ENCODE peak calls at places on chromosomes 11 and 22, in six cellular contexts. One of them, this sample, is unnamed.

GRCh38 chr22:25573822-25574221 is 9.3 kb downstream of the GRK3 start:
- DNase-seq in AG09319: no peak
- DNase-seq in mucosa of gallbladder: no peak
- DNase-seq in cardiac muscle cell: no peak
- DNase-seq in activated CD4-positive, alpha-beta memory T cell treated with anti-CD3 and anti-CD28 coated beads, Interleukin-2, amount 10 ng/mL, durations not matched to agents 7 days and 5 days: no peak
- DNase-seq in skeletal muscle cell: no peak
- DNase-seq in this sample: no peak

GRCh38 chr22:39275814-39276443 is 31.1 kb upstream of the PDGFB start:
- DNase-seq in AG09319: no peak
- DNase-seq in mucosa of gallbladder: no peak
- DNase-seq in cardiac muscle cell: no peak
- DNase-seq in activated CD4-positive, alpha-beta memory T cell treated with anti-CD3 and anti-CD28 coated beads, Interleukin-2, amount 10 ng/mL, durations not matched to agents 7 days and 5 days: no peak
- DNase-seq in skeletal muscle cell: no peak
- DNase-seq in this sample: no peak

GRCh38 chr11:57310630-57311086 is 14.1 kb downstream of the TNKS1BP1 start:
- DNase-seq in AG09319: no peak
- DNase-seq in mucosa of gallbladder: peak
- DNase-seq in cardiac muscle cell: peak
- DNase-seq in activated CD4-positive, alpha-beta memory T cell treated with anti-CD3 and anti-CD28 coated beads, Interleukin-2, amount 10 ng/mL, durations not matched to agents 7 days and 5 days: no peak
- DNase-seq in skeletal muscle cell: no peak
- DNase-seq in this sample: no peak

GRCh38 chr11:2779981-2780849 is 80.4 kb upstream of the KCNQ1OT1 start:
- DNase-seq in AG09319: no peak
- DNase-seq in mucosa of gallbladder: peak
- DNase-seq in cardiac muscle cell: peak
- DNase-seq in activated CD4-positive, alpha-beta memory T cell treated with anti-CD3 and anti-CD28 coated beads, Interleukin-2, amount 10 ng/mL, durations not matched to agents 7 days and 5 days: peak
- DNase-seq in skeletal muscle cell: no peak
- DNase-seq in this sample: no peak

GRCh38 chr11:79461144-79461543 is 20.3 kb upstream of the TENM4 start:
- DNase-seq in AG09319: no peak
- DNase-seq in mucosa of gallbladder: peak
- DNase-seq in cardiac muscle cell: peak
- DNase-seq in activated CD4-positive, alpha-beta memory T cell treated with anti-CD3 and anti-CD28 coated beads, Interleukin-2, amount 10 ng/mL, durations not matched to agents 7 days and 5 days: no peak
- DNase-seq in skeletal muscle cell: no peak
- DNase-seq in this sample: no peak

GRCh38 chr11:26587073-26587472 is 15.0 kb upstream of the MUC15 start:
- DNase-seq in AG09319: no peak
- DNase-seq in mucosa of gallbladder: no peak
- DNase-seq in cardiac muscle cell: no peak
- DNase-seq in activated CD4-positive, alpha-beta memory T cell treated with anti-CD3 and anti-CD28 coated beads, Interleukin-2, amount 10 ng/mL, durations not matched to agents 7 days and 5 days: no peak
- DNase-seq in skeletal muscle cell: no peak
- DNase-seq in this sample: no peak

GRCh38 chr22:35140879-35141745 is 75.2 kb downstream of the ISX start:
- DNase-seq in AG09319: no peak
- DNase-seq in mucosa of gallbladder: no peak
- DNase-seq in cardiac muscle cell: no peak
- DNase-seq in activated CD4-positive, alpha-beta memory T cell treated with anti-CD3 and anti-CD28 coated beads, Interleukin-2, amount 10 ng/mL, durations not matched to agents 7 days and 5 days: no peak
- DNase-seq in skeletal muscle cell: no peak
- DNase-seq in this sample: no peak

GRCh38 chr11:115168229-115168671 is 336.0 kb downstream of the CADM1 start:
- DNase-seq in AG09319: no peak
- DNase-seq in mucosa of gallbladder: no peak
- DNase-seq in cardiac muscle cell: no peak
- DNase-seq in activated CD4-positive, alpha-beta memory T cell treated with anti-CD3 and anti-CD28 coated beads, Interleukin-2, amount 10 ng/mL, durations not matched to agents 7 days and 5 days: no peak
- DNase-seq in skeletal muscle cell: no peak
- DNase-seq in this sample: no peak

GRCh38 chr22:36946436-36947158 is 33.2 kb downstream of the CSF2RB start:
- DNase-seq in AG09319: no peak
- DNase-seq in mucosa of gallbladder: no peak
- DNase-seq in cardiac muscle cell: peak
- DNase-seq in activated CD4-positive, alpha-beta memory T cell treated with anti-CD3 and anti-CD28 coated beads, Interleukin-2, amount 10 ng/mL, durations not matched to agents 7 days and 5 days: no peak
- DNase-seq in skeletal muscle cell: no peak
- DNase-seq in this sample: no peak

GRCh38 chr11:61917357-61918109 is at the start of gene RAB3IL1:
- DNase-seq in AG09319: no peak
- DNase-seq in mucosa of gallbladder: peak
- DNase-seq in cardiac muscle cell: peak
- DNase-seq in activated CD4-positive, alpha-beta memory T cell treated with anti-CD3 and anti-CD28 coated beads, Interleukin-2, amount 10 ng/mL, durations not matched to agents 7 days and 5 days: no peak
- DNase-seq in skeletal muscle cell: no peak
- DNase-seq in this sample: no peak

GRCh38 chr11:64920124-64920523 is 3.1 kb upstream of the ATG2A start:
- DNase-seq in AG09319: no peak
- DNase-seq in mucosa of gallbladder: no peak
- DNase-seq in cardiac muscle cell: no peak
- DNase-seq in activated CD4-positive, alpha-beta memory T cell treated with anti-CD3 and anti-CD28 coated beads, Interleukin-2, amount 10 ng/mL, durations not matched to agents 7 days and 5 days: no peak
- DNase-seq in skeletal muscle cell: no peak
- DNase-seq in this sample: no peak

GRCh38 chr22:24427500-24428164 is at the start of gene ADORA2A:
- DNase-seq in AG09319: no peak
- DNase-seq in mucosa of gallbladder: peak
- DNase-seq in cardiac muscle cell: no peak
- DNase-seq in activated CD4-positive, alpha-beta memory T cell treated with anti-CD3 and anti-CD28 coated beads, Interleukin-2, amount 10 ng/mL, durations not matched to agents 7 days and 5 days: peak
- DNase-seq in skeletal muscle cell: no peak
- DNase-seq in this sample: no peak

GRCh38 chr11:6232899-6233298 is 1.5 kb downstream of the FHIP1B start:
- DNase-seq in AG09319: no peak
- DNase-seq in mucosa of gallbladder: no peak
- DNase-seq in cardiac muscle cell: no peak
- DNase-seq in activated CD4-positive, alpha-beta memory T cell treated with anti-CD3 and anti-CD28 coated beads, Interleukin-2, amount 10 ng/mL, durations not matched to agents 7 days and 5 days: no peak
- DNase-seq in skeletal muscle cell: no peak
- DNase-seq in this sample: no peak

GRCh38 chr22:44419429-44419828 is 78.6 kb downstream of the RTL6 start:
- DNase-seq in AG09319: no peak
- DNase-seq in mucosa of gallbladder: no peak
- DNase-seq in cardiac muscle cell: no peak
- DNase-seq in activated CD4-positive, alpha-beta memory T cell treated with anti-CD3 and anti-CD28 coated beads, Interleukin-2, amount 10 ng/mL, durations not matched to agents 7 days and 5 days: no peak
- DNase-seq in skeletal muscle cell: no peak
- DNase-seq in this sample: no peak

GRCh38 chr22:37244114-37244921 is at the start of gene RAC2:
- DNase-seq in AG09319: no peak
- DNase-seq in mucosa of gallbladder: peak
- DNase-seq in cardiac muscle cell: peak
- DNase-seq in activated CD4-positive, alpha-beta memory T cell treated with anti-CD3 and anti-CD28 coated beads, Interleukin-2, amount 10 ng/mL, durations not matched to agents 7 days and 5 days: peak
- DNase-seq in skeletal muscle cell: no peak
- DNase-seq in this sample: no peak

GRCh38 chr11:68954970-68955958 is 25.5 kb downstream of the MRGPRD start:
- DNase-seq in AG09319: no peak
- DNase-seq in mucosa of gallbladder: peak
- DNase-seq in cardiac muscle cell: peak
- DNase-seq in activated CD4-positive, alpha-beta memory T cell treated with anti-CD3 and anti-CD28 coated beads, Interleukin-2, amount 10 ng/mL, durations not matched to agents 7 days and 5 days: no peak
- DNase-seq in skeletal muscle cell: no peak
- DNase-seq in this sample: no peak

GRCh38 chr22:36194971-36195370 is 6.6 kb downstream of the APOL4 start:
- DNase-seq in AG09319: peak
- DNase-seq in mucosa of gallbladder: peak
- DNase-seq in cardiac muscle cell: peak
- DNase-seq in activated CD4-positive, alpha-beta memory T cell treated with anti-CD3 and anti-CD28 coated beads, Interleukin-2, amount 10 ng/mL, durations not matched to agents 7 days and 5 days: peak
- DNase-seq in skeletal muscle cell: no peak
- DNase-seq in this sample: no peak

GRCh38 chr11:42066113-42066512 is 606.7 kb upstream of the LRRC4C start:
- DNase-seq in AG09319: no peak
- DNase-seq in mucosa of gallbladder: peak
- DNase-seq in cardiac muscle cell: peak
- DNase-seq in activated CD4-positive, alpha-beta memory T cell treated with anti-CD3 and anti-CD28 coated beads, Interleukin-2, amount 10 ng/mL, durations not matched to agents 7 days and 5 days: no peak
- DNase-seq in skeletal muscle cell: no peak
- DNase-seq in this sample: no peak

GRCh38 chr11:69080361-69080973 is 31.7 kb downstream of the TPCN2 start:
- DNase-seq in AG09319: no peak
- DNase-seq in mucosa of gallbladder: no peak
- DNase-seq in cardiac muscle cell: peak
- DNase-seq in activated CD4-positive, alpha-beta memory T cell treated with anti-CD3 and anti-CD28 coated beads, Interleukin-2, amount 10 ng/mL, durations not matched to agents 7 days and 5 days: peak
- DNase-seq in skeletal muscle cell: no peak
- DNase-seq in this sample: no peak

GRCh38 chr22:38314992-38315800 is 2.0 kb downstream of the CSNK1E start:
- DNase-seq in AG09319: no peak
- DNase-seq in mucosa of gallbladder: no peak
- DNase-seq in cardiac muscle cell: peak
- DNase-seq in activated CD4-positive, alpha-beta memory T cell treated with anti-CD3 and anti-CD28 coated beads, Interleukin-2, amount 10 ng/mL, durations not matched to agents 7 days and 5 days: no peak
- DNase-seq in skeletal muscle cell: no peak
- DNase-seq in this sample: no peak

GRCh38 chr11:60924906-60925684 is 835 bp downstream of the TMEM132A start:
- DNase-seq in AG09319: no peak
- DNase-seq in mucosa of gallbladder: no peak
- DNase-seq in cardiac muscle cell: no peak
- DNase-seq in activated CD4-positive, alpha-beta memory T cell treated with anti-CD3 and anti-CD28 coated beads, Interleukin-2, amount 10 ng/mL, durations not matched to agents 7 days and 5 days: no peak
- DNase-seq in skeletal muscle cell: no peak
- DNase-seq in this sample: no peak

GRCh38 chr11:74427377-74427776 is 29.1 kb upstream of the PGM2L1 start:
- DNase-seq in AG09319: no peak
- DNase-seq in mucosa of gallbladder: no peak
- DNase-seq in cardiac muscle cell: no peak
- DNase-seq in activated CD4-positive, alpha-beta memory T cell treated with anti-CD3 and anti-CD28 coated beads, Interleukin-2, amount 10 ng/mL, durations not matched to agents 7 days and 5 days: no peak
- DNase-seq in skeletal muscle cell: no peak
- DNase-seq in this sample: no peak

GRCh38 chr11:69398529-69399492 is 82.7 kb upstream of the LINC01488 start:
- DNase-seq in AG09319: no peak
- DNase-seq in mucosa of gallbladder: peak
- DNase-seq in cardiac muscle cell: no peak
- DNase-seq in activated CD4-positive, alpha-beta memory T cell treated with anti-CD3 and anti-CD28 coated beads, Interleukin-2, amount 10 ng/mL, durations not matched to agents 7 days and 5 days: no peak
- DNase-seq in skeletal muscle cell: no peak
- DNase-seq in this sample: no peak

GRCh38 chr11:61362542-61362875 is 335 bp downstream of the TMEM138 start:
- DNase-seq in AG09319: no peak
- DNase-seq in mucosa of gallbladder: no peak
- DNase-seq in cardiac muscle cell: peak
- DNase-seq in activated CD4-positive, alpha-beta memory T cell treated with anti-CD3 and anti-CD28 coated beads, Interleukin-2, amount 10 ng/mL, durations not matched to agents 7 days and 5 days: peak
- DNase-seq in skeletal muscle cell: no peak
- DNase-seq in this sample: no peak

GRCh38 chr22:39426380-39427043 is 26.9 kb downstream of the TAB1 start:
- DNase-seq in AG09319: no peak
- DNase-seq in mucosa of gallbladder: no peak
- DNase-seq in cardiac muscle cell: no peak
- DNase-seq in activated CD4-positive, alpha-beta memory T cell treated with anti-CD3 and anti-CD28 coated beads, Interleukin-2, amount 10 ng/mL, durations not matched to agents 7 days and 5 days: no peak
- DNase-seq in skeletal muscle cell: no peak
- DNase-seq in this sample: no peak

GRCh38 chr22:39309364-39309861 is 10.0 kb downstream of the RPL3 start:
- DNase-seq in AG09319: no peak
- DNase-seq in mucosa of gallbladder: no peak
- DNase-seq in cardiac muscle cell: no peak
- DNase-seq in activated CD4-positive, alpha-beta memory T cell treated with anti-CD3 and anti-CD28 coated beads, Interleukin-2, amount 10 ng/mL, durations not matched to agents 7 days and 5 days: no peak
- DNase-seq in skeletal muscle cell: no peak
- DNase-seq in this sample: no peak

GRCh38 chr11:106031210-106031845 is 9.3 kb upstream of the MSANTD4 start:
- DNase-seq in AG09319: no peak
- DNase-seq in mucosa of gallbladder: no peak
- DNase-seq in cardiac muscle cell: no peak
- DNase-seq in activated CD4-positive, alpha-beta memory T cell treated with anti-CD3 and anti-CD28 coated beads, Interleukin-2, amount 10 ng/mL, durations not matched to agents 7 days and 5 days: no peak
- DNase-seq in skeletal muscle cell: no peak
- DNase-seq in this sample: no peak

GRCh38 chr11:59754859-59755700 is at the start of gene STX3:
- DNase-seq in AG09319: no peak
- DNase-seq in mucosa of gallbladder: peak
- DNase-seq in cardiac muscle cell: peak
- DNase-seq in activated CD4-positive, alpha-beta memory T cell treated with anti-CD3 and anti-CD28 coated beads, Interleukin-2, amount 10 ng/mL, durations not matched to agents 7 days and 5 days: peak
- DNase-seq in skeletal muscle cell: no peak
- DNase-seq in this sample: no peak

GRCh38 chr22:35627267-35628041 is 10.3 kb upstream of the MB start:
- DNase-seq in AG09319: peak
- DNase-seq in mucosa of gallbladder: peak
- DNase-seq in cardiac muscle cell: peak
- DNase-seq in activated CD4-positive, alpha-beta memory T cell treated with anti-CD3 and anti-CD28 coated beads, Interleukin-2, amount 10 ng/mL, durations not matched to agents 7 days and 5 days: peak
- DNase-seq in skeletal muscle cell: peak
- DNase-seq in this sample: peak

GRCh38 chr11:64661622-64662021 is 61.4 kb downstream of the NRXN2 start:
- DNase-seq in AG09319: no peak
- DNase-seq in mucosa of gallbladder: no peak
- DNase-seq in cardiac muscle cell: no peak
- DNase-seq in activated CD4-positive, alpha-beta memory T cell treated with anti-CD3 and anti-CD28 coated beads, Interleukin-2, amount 10 ng/mL, durations not matched to agents 7 days and 5 days: no peak
- DNase-seq in skeletal muscle cell: no peak
- DNase-seq in this sample: no peak

GRCh38 chr22:42296381-42296853 is 26.0 kb upstream of the TCF20 start:
- DNase-seq in AG09319: no peak
- DNase-seq in mucosa of gallbladder: no peak
- DNase-seq in cardiac muscle cell: no peak
- DNase-seq in activated CD4-positive, alpha-beta memory T cell treated with anti-CD3 and anti-CD28 coated beads, Interleukin-2, amount 10 ng/mL, durations not matched to agents 7 days and 5 days: no peak
- DNase-seq in skeletal muscle cell: no peak
- DNase-seq in this sample: no peak

GRCh38 chr11:132632641-132633124 is 899.6 kb downstream of the OPCML start:
- DNase-seq in AG09319: peak
- DNase-seq in mucosa of gallbladder: no peak
- DNase-seq in cardiac muscle cell: peak
- DNase-seq in activated CD4-positive, alpha-beta memory T cell treated with anti-CD3 and anti-CD28 coated beads, Interleukin-2, amount 10 ng/mL, durations not matched to agents 7 days and 5 days: no peak
- DNase-seq in skeletal muscle cell: peak
- DNase-seq in this sample: no peak

GRCh38 chr22:19559324-19559811 is 35.2 kb upstream of the CLDN5 start:
- DNase-seq in AG09319: no peak
- DNase-seq in mucosa of gallbladder: no peak
- DNase-seq in cardiac muscle cell: no peak
- DNase-seq in activated CD4-positive, alpha-beta memory T cell treated with anti-CD3 and anti-CD28 coated beads, Interleukin-2, amount 10 ng/mL, durations not matched to agents 7 days and 5 days: no peak
- DNase-seq in skeletal muscle cell: no peak
- DNase-seq in this sample: no peak

GRCh38 chr11:58060535-58060934 is 29.8 kb downstream of the OR6Q1 start:
- DNase-seq in AG09319: no peak
- DNase-seq in mucosa of gallbladder: no peak
- DNase-seq in cardiac muscle cell: no peak
- DNase-seq in activated CD4-positive, alpha-beta memory T cell treated with anti-CD3 and anti-CD28 coated beads, Interleukin-2, amount 10 ng/mL, durations not matched to agents 7 days and 5 days: no peak
- DNase-seq in skeletal muscle cell: no peak
- DNase-seq in this sample: no peak

GRCh38 chr22:38467904-38468760 is at the start of gene KDELR3:
- DNase-seq in AG09319: peak
- DNase-seq in mucosa of gallbladder: peak
- DNase-seq in cardiac muscle cell: peak
- DNase-seq in activated CD4-positive, alpha-beta memory T cell treated with anti-CD3 and anti-CD28 coated beads, Interleukin-2, amount 10 ng/mL, durations not matched to agents 7 days and 5 days: peak
- DNase-seq in skeletal muscle cell: peak
- DNase-seq in this sample: peak